ENCODE peak calls at places on chromosomes 4 and X, in five cellular contexts. Y is heart left ventricle, V is gastrocnemius medialis, T is neuronal stem cell, G is left lung. P is an unnamed sample. For H3K36me3, the result is how much of the 10 kb centered on the place peaks cover.

GRCh38 chr4:102807345-102807744 is 20.0 kb downstream of the UBE2D3 start:
- DNase-seq in G (no peak), V (no peak), T (no peak), Y (no peak), P (no peak)

GRCh38 chr4:7430965-7431695 is 3.6 kb downstream of the PSAPL1 start:
- DNase-seq in G (peak), V (no peak), Y (peak), T (no peak), P (no peak)

GRCh38 chr4:140609548-140610425 is 41.0 kb upstream of the UCP1 start:
- DNase-seq in G (no peak), T (peak), Y (peak), V (no peak), P (no peak)

GRCh38 chr4:100895572-100896197 is 377.9 kb upstream of the EMCN start:
- DNase-seq in V (no peak), Y (no peak), G (no peak), T (no peak), P (no peak)

GRCh38 chr4:12123709-12124108 is 695.0 kb upstream of the HS3ST1 start:
- DNase-seq in Y (no peak), G (no peak), V (no peak), T (no peak), P (no peak)

GRCh38 chr4:159273126-159273438 is 170.2 kb downstream of the RAPGEF2 start:
- DNase-seq in G (no peak), Y (no peak), T (no peak), V (no peak), P (no peak)

GRCh38 chrX:57137481-57137880 is 284 bp upstream of the SPIN2A start:
- DNase-seq in G (no peak), T (no peak), V (no peak), Y (no peak), P (no peak)

GRCh38 chrX:120244395-120244734 is 6.2 kb upstream of the ZBTB33 start:
- DNase-seq in V (no peak), Y (no peak), G (no peak), T (no peak), P (no peak)

GRCh38 chrX:1453390-1453783 is 678 bp upstream of the ASMTL start:
- DNase-seq in Y (no peak), T (no peak), V (no peak), G (no peak), P (no peak)

GRCh38 chr4:30208731-30209435 is 511.3 kb upstream of the PCDH7 start:
- DNase-seq in V (no peak), G (no peak), T (no peak), Y (no peak), P (no peak)

GRCh38 chr4:128718793-128719192 is 90.7 kb upstream of the JADE1 start:
- DNase-seq in V (no peak), T (no peak), G (no peak), Y (no peak), P (no peak)

GRCh38 chr4:126223784-126224407 is 909.1 kb downstream of the FAT4 start:
- DNase-seq in V (no peak), Y (no peak), G (no peak), T (no peak), P (no peak)

GRCh38 chr4:1547131-1547862 is 136.8 kb downstream of the FAM53A start:
- DNase-seq in G (peak), T (no peak), Y (no peak), V (no peak), P (no peak)

GRCh38 chrX:80237072-80237471 is 183.2 kb upstream of the TENT5D start:
- DNase-seq in T (no peak), V (no peak), G (no peak), Y (no peak), P (no peak)

GRCh38 chr4:150261571-150261970 is 183.3 kb downstream of the DCLK2 start:
- DNase-seq in Y (no peak), T (no peak), G (no peak), V (no peak), P (no peak)

GRCh38 chr4:113637363-113637762 is 124.2 kb downstream of the CAMK2D start:
- DNase-seq in Y (no peak), T (no peak), G (no peak), V (no peak), P (no peak)
- H3K27ac ChIP-seq in Y (peak), T (no peak), G (no peak), V (peak), P (peak)

GRCh38 chr4:107114059-107114458 is 77.9 kb upstream of the DKK2 start:
- DNase-seq in G (no peak), Y (no peak), V (no peak), T (no peak), P (no peak)
- H3K36me3 ChIP-seq in G (under half), Y (under half), V (under half), T (under half), P (under half)

DNA sequence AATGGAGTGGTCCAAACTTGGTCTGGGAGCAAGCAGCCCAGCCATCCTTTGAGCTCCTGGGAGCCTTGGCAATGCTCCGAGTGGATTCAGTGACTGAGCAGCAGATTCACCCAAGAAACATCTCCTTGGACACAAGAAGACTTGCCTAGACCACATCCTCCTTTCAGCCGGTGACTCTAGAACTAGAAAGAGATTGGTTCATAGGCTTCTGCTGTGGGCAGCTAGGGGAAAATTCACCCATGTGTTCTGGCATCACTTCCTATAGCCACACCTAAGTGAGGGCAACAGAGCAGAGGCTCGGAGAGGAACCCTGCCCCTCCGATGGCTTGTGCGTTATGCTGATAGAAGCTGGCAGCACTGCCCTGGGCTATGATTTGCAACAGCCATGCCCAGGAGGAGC is 16.0 kb downstream of the ZNF275 start:
- DNase-seq in Y (no peak), T (no peak), G (no peak), V (no peak), P (no peak)
- H3K27ac ChIP-seq in Y (no peak), T (no peak), G (no peak), V (no peak), P (no peak)

DNA sequence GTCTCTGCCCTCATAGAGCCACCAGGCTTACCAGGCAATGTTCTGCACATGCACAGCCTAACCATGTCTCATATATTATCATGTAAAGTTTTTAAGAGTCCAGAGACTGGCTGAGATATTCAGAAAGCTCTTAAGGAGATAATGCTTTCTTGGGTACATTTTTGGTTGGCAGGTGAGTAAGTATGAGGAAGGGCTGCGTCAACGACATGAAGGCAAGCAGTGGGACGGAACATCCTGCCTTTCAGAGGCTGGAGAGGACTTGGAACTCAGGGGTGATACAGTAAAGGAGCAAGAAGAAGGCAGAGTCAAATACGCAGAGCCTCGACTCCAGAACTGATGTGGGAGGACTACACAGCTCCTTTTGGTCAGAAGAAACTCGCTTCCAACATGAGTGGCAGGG is 74.8 kb upstream of the MTNR1A start:
- DNase-seq in T (no peak), Y (no peak), V (no peak), G (no peak), P (no peak)
- H3K36me3 ChIP-seq in T (half or more), Y (under half), V (under half), G (under half), P (under half)

GRCh38 chr4:183635333-183635732 is 23.7 kb downstream of the RWDD4 start:
- DNase-seq in V (no peak), G (no peak), Y (no peak), T (no peak), P (no peak)
- H3K27ac ChIP-seq in V (no peak), G (no peak), Y (no peak), T (no peak), P (no peak)

DNA sequence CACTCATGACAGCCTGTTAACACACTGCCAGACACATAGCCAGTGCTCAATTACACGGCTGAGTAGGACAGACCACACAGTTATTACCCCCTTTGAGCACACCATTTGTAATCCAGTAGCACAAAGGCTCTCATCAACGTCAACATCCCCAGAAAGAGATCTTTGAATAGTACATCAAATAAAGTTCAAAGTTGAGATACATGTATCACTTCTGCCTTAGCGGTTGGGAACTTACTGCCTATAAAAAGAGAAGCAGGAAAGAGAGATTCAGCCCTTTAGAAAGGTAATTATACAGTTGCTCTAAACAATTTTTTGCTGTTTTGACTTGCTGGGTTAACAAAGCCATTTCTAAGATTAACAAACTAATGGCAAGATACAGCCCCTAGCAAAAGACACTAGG is 16.2 kb downstream of the ANXA5 start:
- DNase-seq in Y (no peak), T (no peak), G (no peak), V (no peak), P (no peak)
- H3K36me3 ChIP-seq in Y (half or more), T (half or more), G (under half), V (under half), P (half or more)

GRCh38 chr4:70945046-70945445 is 42.9 kb downstream of the MOB1B start:
- DNase-seq in Y (no peak), T (no peak), V (no peak), G (no peak), P (no peak)
- H3K27ac ChIP-seq in Y (no peak), T (no peak), V (no peak), G (no peak), P (no peak)

GRCh38 chr4:84804126-84804525 is 162.4 kb downstream of the WDFY3 start:
- DNase-seq in V (no peak), G (no peak), Y (no peak), T (no peak), P (no peak)
- H3K36me3 ChIP-seq in V (under half), G (under half), Y (under half), T (half or more), P (under half)

P was measured in ascending aorta.